ENCODE peak calls at places on chromosomes 4 and X, in seven cellular contexts. H, A, J, S, B, D and M are unnamed samples.

GRCh38 chr4:30714408-30715031 is 5.6 kb upstream of the PCDH7 start:
- DNase-seq in H (peak; percentile 73), A (peak; percentile 41), J (no peak), S (no peak), B (no peak), D (peak; percentile 34), M (peak; percentile 85)

GRCh38 chr4:113276448-113277158 is 227.2 kb downstream of the ANK2 start:
- DNase-seq in H (no peak), A (no peak), J (no peak), S (no peak), B (no peak), D (peak; percentile 62), M (no peak)

GRCh38 chr4:40629401-40630334 is at the start of gene RBM47:
- DNase-seq in H (peak; percentile 59), A (peak; percentile 89), J (peak; percentile 29), S (peak; percentile 73), B (peak; percentile 94), D (peak; percentile 59), M (peak; percentile 94)

GRCh38 chr4:187606581-187606980 is 389.0 kb upstream of the ZFP42 start:
- DNase-seq in H (peak; percentile 48), A (peak; percentile 15), J (no peak), S (no peak), B (no peak), D (peak; percentile 69), M (peak; percentile 76)

GRCh38 chrX:65688403-65688881 is 21.0 kb downstream of the MSN start:
- DNase-seq in H (no peak), A (peak; percentile 21), J (no peak), S (peak; percentile 51), B (no peak), D (peak; percentile 57), M (no peak)

GRCh38 chr4:23068287-23068686 is 375.6 kb downstream of the GBA3 start:
- DNase-seq in H (no peak), A (no peak), J (no peak), S (no peak), B (no peak), D (no peak), M (no peak)

GRCh38 chrX:5399403-5399802 is 829.3 kb downstream of the NLGN4X start:
- DNase-seq in H (no peak), A (no peak), J (no peak), S (no peak), B (no peak), D (no peak), M (no peak)

GRCh38 chr4:159395693-159396092 is 292.8 kb downstream of the RAPGEF2 start:
- DNase-seq in H (no peak), A (no peak), J (no peak), S (no peak), B (no peak), D (peak; percentile 15), M (no peak)

GRCh38 chrX:40098264-40099045 is 697 bp upstream of the BCOR start:
- DNase-seq in H (peak; percentile 30), A (peak; percentile 58), J (peak; percentile 54), S (no peak), B (peak; percentile 73), D (no peak), M (peak; percentile 89)

GRCh38 chrX:116384406-116384805 is 52.0 kb upstream of the SLC6A14 start:
- DNase-seq in H (no peak), A (no peak), J (no peak), S (no peak), B (no peak), D (no peak), M (no peak)

GRCh38 chr4:158255727-158256324 is 45.5 kb downstream of the TMEM144 start:
- DNase-seq in H (peak; percentile 16), A (no peak), J (no peak), S (no peak), B (no peak), D (peak; percentile 61), M (no peak)

GRCh38 chr4:5959221-5959982 is 58.8 kb downstream of the C4orf50 start:
- DNase-seq in H (no peak), A (no peak), J (no peak), S (no peak), B (peak; percentile 49), D (no peak), M (peak; percentile 18)

GRCh38 chr4:145788765-145789164 is 108.8 kb downstream of the C4orf51 start:
- DNase-seq in H (no peak), A (no peak), J (no peak), S (no peak), B (no peak), D (no peak), M (no peak)

GRCh38 chrX:30488092-30488491 is 89.5 kb downstream of the TASL start:
- DNase-seq in H (no peak), A (no peak), J (no peak), S (no peak), B (no peak), D (peak; percentile 11), M (no peak)

GRCh38 chr4:16909245-16909644 is 10.8 kb upstream of the LDB2 start:
- DNase-seq in H (no peak), A (no peak), J (no peak), S (no peak), B (no peak), D (no peak), M (no peak)

GRCh38 chrX:10156199-10157031 is at the start of gene CLCN4:
- DNase-seq in H (peak; percentile 65), A (peak; percentile 52), J (peak; percentile 26), S (no peak), B (peak; percentile 87), D (peak; percentile 64), M (peak; percentile 82)

GRCh38 chrX:134623293-134624045 is 34.8 kb downstream of the PLAC1 start:
- DNase-seq in H (no peak), A (no peak), J (no peak), S (no peak), B (no peak), D (no peak), M (no peak)

GRCh38 chrX:155881158-155881993 is at the start of gene VAMP7:
- DNase-seq in H (peak; percentile 76), A (peak; percentile 89), J (peak; percentile 70), S (peak; percentile 82), B (peak; percentile 92), D (peak; percentile 82), M (peak; percentile 92)
- TF ChIP-seq CTCF in H (no peak), A (no peak), J (no peak), S (no peak), B (no peak), D (no peak), M (no peak)

DNA sequence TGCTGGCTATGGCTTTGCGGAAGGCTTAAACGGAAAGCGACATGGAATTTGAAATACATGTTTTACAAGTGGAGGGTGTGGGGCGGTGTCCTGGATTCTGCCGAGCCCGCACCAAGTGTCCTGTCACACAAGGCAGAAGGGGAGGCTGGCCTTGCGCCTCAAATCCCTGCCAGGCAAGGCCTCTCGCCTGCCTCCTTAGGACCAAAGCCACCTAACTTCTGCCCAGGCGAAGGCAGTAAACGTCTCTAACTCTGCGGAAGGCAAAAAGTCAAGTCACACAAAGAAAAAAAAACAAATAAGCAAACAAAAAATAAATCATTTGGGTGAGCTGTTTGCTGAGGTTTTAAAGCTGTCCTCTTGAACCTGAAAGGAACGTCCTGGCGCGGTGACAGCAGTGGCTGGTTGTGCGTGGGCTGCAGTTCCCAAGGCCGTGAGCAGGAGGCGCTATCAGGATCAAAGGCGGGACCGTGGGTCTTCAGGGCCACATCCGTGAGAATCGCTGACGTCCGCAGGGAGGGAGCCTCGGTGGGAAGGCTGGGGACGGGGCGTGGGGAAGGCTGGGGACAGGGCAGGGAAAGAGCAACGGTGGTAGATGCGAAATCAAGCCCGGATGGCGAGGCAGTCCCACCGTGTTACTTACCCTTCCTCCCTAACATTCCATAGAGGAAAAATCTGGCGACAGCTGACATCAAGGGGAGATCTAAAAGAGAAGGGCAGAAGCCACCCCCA is 99.1 kb downstream of the TRAPPC11 start:
- DNase-seq in H (peak; percentile 61), A (peak; percentile 76), J (no peak), S (no peak), B (no peak), D (no peak), M (peak; percentile 88)
- TF ChIP-seq CTCF in H (peak; percentile 29), A (peak; percentile 72), J (no peak), S (no peak), B (peak; percentile 13), D (peak; percentile 17), M (peak; percentile 80)

DNA sequence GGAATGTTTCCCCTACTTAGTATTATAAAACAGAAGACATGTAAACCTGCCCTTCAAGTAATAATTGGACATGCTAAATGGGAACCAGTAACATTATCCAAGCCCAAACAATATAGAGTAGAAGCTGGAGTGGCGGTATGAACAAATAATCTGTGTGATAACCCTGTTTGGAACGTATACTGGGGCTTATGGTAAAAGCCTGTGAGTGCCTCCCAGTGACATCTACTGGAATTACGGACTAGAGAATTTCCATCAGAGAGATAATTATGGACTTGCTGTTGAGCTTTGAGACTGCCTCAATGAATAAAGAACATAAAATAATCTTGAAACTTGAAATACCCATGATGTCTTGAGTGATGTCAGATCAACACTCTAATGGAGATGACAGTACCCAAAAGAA is 406.3 kb upstream of the GRIA3 start:
- DNase-seq in H (no peak), A (no peak), J (no peak), S (no peak), B (no peak), D (no peak), M (no peak)
- TF ChIP-seq CTCF in H (no peak), A (no peak), J (no peak), S (no peak), B (no peak), D (no peak), M (peak; percentile 57)

GRCh38 chr4:76308548-76308947 is 2.0 kb downstream of the STBD1 start:
- DNase-seq in H (no peak), A (no peak), J (no peak), S (no peak), B (no peak), D (no peak), M (no peak)

GRCh38 chr4:76307670-76308014 is 1.1 kb downstream of the STBD1 start:
- DNase-seq in H (no peak), A (peak; percentile 57), J (no peak), S (no peak), B (no peak), D (no peak), M (no peak)

GRCh38 chr4:76306882-76307669 is 543 bp downstream of the STBD1 start:
- DNase-seq in H (peak; percentile 47), A (peak; percentile 80), J (no peak), S (peak; percentile 49), B (peak; percentile 81), D (peak; percentile 57), M (peak; percentile 90)

GRCh38 chr4:76305033-76305687 is 1.4 kb upstream of the STBD1 start:
- DNase-seq in H (no peak), A (no peak), J (no peak), S (no peak), B (no peak), D (no peak), M (no peak)

DNA sequence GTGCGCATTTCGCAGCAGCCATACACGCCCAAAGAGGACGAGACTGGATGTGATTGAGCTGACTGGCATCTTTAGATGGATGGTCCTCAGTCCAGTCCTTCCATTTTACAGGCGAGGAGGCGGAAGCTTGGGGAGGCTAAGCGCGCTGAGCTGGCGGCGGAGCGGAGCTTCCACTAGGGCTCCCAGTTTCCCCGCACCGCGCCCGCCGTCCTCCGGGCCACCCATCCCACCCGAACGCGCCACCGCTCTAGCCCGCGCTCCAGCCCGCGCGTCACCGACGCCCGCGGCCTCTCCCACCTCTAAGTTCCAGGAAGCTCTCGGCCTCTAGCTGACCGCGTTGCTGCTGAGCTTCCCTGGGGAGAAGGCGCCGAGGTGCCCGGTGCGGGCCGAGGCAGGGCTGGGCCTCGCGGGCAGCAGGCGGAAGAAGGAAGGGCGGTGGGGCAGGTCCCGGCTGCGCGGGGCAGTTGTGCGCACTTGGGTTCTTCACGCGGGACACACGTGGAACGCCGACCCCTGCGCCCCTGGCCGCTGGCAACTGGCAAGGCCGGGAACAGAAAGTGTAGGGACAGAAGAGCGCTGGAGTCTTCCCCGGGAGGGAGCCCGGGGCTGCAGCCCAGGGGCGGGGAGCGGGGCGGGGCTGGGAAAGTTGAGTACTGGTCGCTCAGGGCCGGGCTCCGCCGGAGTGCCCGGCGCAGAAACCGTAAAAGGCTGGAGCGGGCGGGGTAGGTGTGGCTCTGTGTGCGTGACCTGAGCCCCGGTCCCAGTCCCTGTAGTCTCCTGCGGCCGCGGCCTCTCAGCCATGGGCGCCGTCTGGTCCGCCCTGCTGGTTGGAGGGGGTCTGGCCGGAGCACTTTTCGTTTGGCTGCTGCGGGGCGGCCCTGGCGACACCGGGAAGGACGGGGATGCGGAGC is at the start of gene STBD1:
- DNase-seq in H (peak; percentile 61), A (peak; percentile 89), J (peak; percentile 19), S (no peak), B (peak; percentile 90), D (peak; percentile 60), M (peak; percentile 93)
- TF ChIP-seq CTCF in H (no peak), A (no peak), J (no peak), S (no peak), B (no peak), D (no peak), M (no peak)